ENCODE peak calls at places on chromosomes 7 and 10, in seven cellular contexts. Q is tibial artery; B is stromal cell of bone marrow; Z is G401; D is stimulated activated naive CD8-positive, alpha-beta T cell treated with anti-CD3 and anti-CD28 coated beads, Interleukin-15, Interleukin-2, amounts not matched to agents 100 U/mL and 50 U/mL, for 24 hours; J is activated CD4-positive, alpha-beta T cell treated with anti-CD3 and anti-CD28 coated beads, Interleukin-2, amount 10 ng/mL, durations not matched to agents 7 days and 5 days; U is A549. T is an unnamed sample.

GRCh38 chr7:143395187-143396149 is 13.2 kb downstream of the EPHA1 start:
- DNase-seq in Q (peak), B (no peak), Z (no peak), D (no peak), J (no peak), U (no peak), T (no peak)

GRCh38 chr7:133477786-133478185 is 224.9 kb downstream of the EXOC4 start:
- DNase-seq in Q (no peak), B (no peak), Z (peak), D (no peak), J (no peak), U (no peak), T (no peak)

GRCh38 chr7:36441344-36442022 is 51.8 kb downstream of the ANLN start:
- DNase-seq in Q (no peak), B (no peak), Z (peak), D (no peak), J (no peak), U (no peak), T (no peak)

GRCh38 chr10:119237722-119238436 is 30.5 kb downstream of the GRK5 start:
- DNase-seq in Q (no peak), B (no peak), Z (no peak), D (no peak), J (no peak), U (no peak), T (no peak)

GRCh38 chr10:9656386-9656785 is 1361.3 kb upstream of the CELF2 start:
- DNase-seq in Q (no peak), B (no peak), Z (no peak), D (no peak), J (no peak), U (no peak), T (no peak)

GRCh38 chr7:158655931-158656441 is 48.6 kb downstream of the NCAPG2 start:
- DNase-seq in Q (no peak), B (no peak), Z (no peak), D (peak), J (peak), U (no peak), T (no peak)

GRCh38 chr10:10803273-10803672 is 214.4 kb upstream of the CELF2 start:
- DNase-seq in Q (peak), B (peak), Z (peak), D (no peak), J (no peak), U (no peak), T (no peak)

GRCh38 chr10:5584895-5585516 is 60.2 kb downstream of the CALML3 start:
- DNase-seq in Q (peak), B (peak), Z (no peak), D (no peak), J (no peak), U (peak), T (peak)

GRCh38 chr10:4312046-4312835 is 513.8 kb upstream of the AKR1E2 start:
- DNase-seq in Q (no peak), B (no peak), Z (no peak), D (no peak), J (no peak), U (no peak), T (no peak)

GRCh38 chr10:89330537-89330936 is 2.7 kb downstream of the IFIT3 start:
- DNase-seq in Q (no peak), B (no peak), Z (no peak), D (no peak), J (no peak), U (no peak), T (no peak)

GRCh38 chr10:72265925-72266865 is 7.5 kb upstream of the DDIT4 start:
- DNase-seq in Q (no peak), B (no peak), Z (no peak), D (no peak), J (no peak), U (no peak), T (no peak)

GRCh38 chr10:24929056-24929544 is 23.3 kb downstream of the PRTFDC1 start:
- DNase-seq in Q (no peak), B (peak), Z (no peak), D (no peak), J (no peak), U (no peak), T (no peak)

GRCh38 chr10:30002438-30003266 is 56.7 kb downstream of the JCAD start:
- DNase-seq in Q (peak), B (peak), Z (peak), D (peak), J (peak), U (peak), T (peak)

GRCh38 chr10:38038107-38038931 is 27.8 kb downstream of the ZNF33A start:
- DNase-seq in Q (no peak), B (no peak), Z (no peak), D (no peak), J (no peak), U (no peak), T (no peak)